ENCODE peak calls at places on chromosome 20, in five cellular contexts. V is BE2C, S is heart right ventricle, W is transverse colon, E is breast epithelium. T is an unnamed sample.

GRCh38 chr20:9359561-9360308 is 154.7 kb upstream of the LAMP5 start:
- DNase-seq in E (no peak), S (peak; percentile 24), W (peak; percentile 55), V (peak; percentile 69), T (peak; percentile 20)

GRCh38 chr20:25077610-25078169 is 4.3 kb downstream of the VSX1 start:
- DNase-seq in W (no peak), V (no peak), E (no peak), S (peak; percentile 48), T (no peak)

GRCh38 chr20:10006461-10006860 is 28.3 kb upstream of the ANKEF1 start:
- DNase-seq in E (no peak), S (no peak), W (no peak), V (no peak), T (no peak)

GRCh38 chr20:54598351-54598750 is 123.0 kb downstream of the DOK5 start:
- DNase-seq in S (no peak), V (no peak), E (no peak), W (no peak), T (no peak)

GRCh38 chr20:7926767-7927166 is 13.5 kb downstream of the HAO1 start:
- DNase-seq in E (no peak), V (no peak), W (no peak), S (no peak), T (no peak)

GRCh38 chr20:50645253-50646068 is 45.9 kb downstream of the RIPOR3 start:
- DNase-seq in V (peak; percentile 36), E (no peak), S (peak; percentile 81), W (peak; percentile 71), T (peak; percentile 91)

GRCh38 chr20:54284928-54285704 is 77.2 kb downstream of the PFDN4 start:
- DNase-seq in E (no peak), S (no peak), V (no peak), W (no peak), T (no peak)

GRCh38 chr20:21826946-21827345 is 121.5 kb downstream of the PAX1 start:
- DNase-seq in V (no peak), W (no peak), E (no peak), S (no peak), T (no peak)

GRCh38 chr20:53666144-53666543 is 72.5 kb upstream of the ZNF217 start:
- DNase-seq in W (peak; percentile 1), V (no peak), E (no peak), S (no peak), T (no peak)

GRCh38 chr20:1535420-1536175 is 21.9 kb downstream of the SIRPD start:
- DNase-seq in W (peak; percentile 13), E (no peak), S (no peak), V (no peak), T (no peak)

GRCh38 chr20:15339264-15339663 is 1001.9 kb upstream of the FLRT3 start:
- DNase-seq in V (no peak), S (no peak), E (no peak), W (no peak), T (no peak)

GRCh38 chr20:47810686-47811347 is 25.5 kb upstream of the SULF2 start:
- DNase-seq in E (no peak), V (no peak), W (no peak), S (no peak), T (no peak)

GRCh38 chr20:25356294-25356933 is 34.2 kb downstream of the ABHD12 start:
- DNase-seq in V (peak; percentile 26), E (no peak), W (no peak), S (no peak), T (peak; percentile 65)

GRCh38 chr20:60501048-60501447 is 542.8 kb downstream of the CDH26 start:
- DNase-seq in V (no peak), E (no peak), W (no peak), S (no peak), T (no peak)

GRCh38 chr20:62215020-62215990 is 4.8 kb downstream of the HRH3 start:
- DNase-seq in V (no peak), W (no peak), S (no peak), E (no peak), T (no peak)

GRCh38 chr20:61252601-61253263 is 671 bp downstream of the CDH4 start:
- DNase-seq in E (no peak), W (no peak), S (no peak), V (peak; percentile 25), T (peak; percentile 81)

GRCh38 chr20:51156796-51157119 is 133.9 kb upstream of the KCNG1 start:
- DNase-seq in V (no peak), S (no peak), W (no peak), E (no peak), T (no peak)

GRCh38 chr20:43853918-43854317 is 60.7 kb upstream of the TOX2 start:
- DNase-seq in E (no peak), W (no peak), S (no peak), V (no peak), T (no peak)

GRCh38 chr20:31560900-31561598 is 44.0 kb upstream of the ID1 start:
- DNase-seq in V (no peak), W (peak; percentile 41), E (no peak), S (no peak), T (no peak)

GRCh38 chr20:34570859-34571306 is 12.4 kb downstream of the MAP1LC3A start:
- DNase-seq in S (no peak), W (no peak), V (no peak), E (no peak), T (no peak)

GRCh38 chr20:61370841-61371303 is 118.8 kb downstream of the CDH4 start:
- DNase-seq in W (no peak), E (no peak), S (no peak), V (no peak), T (no peak)

GRCh38 chr20:62141397-62142251 is 1.6 kb downstream of the PSMA7 start:
- DNase-seq in V (no peak), S (no peak), W (no peak), E (no peak), T (peak; percentile 80)

GRCh38 chr20:46246527-46246926 is 61.8 kb downstream of the CDH22 start:
- DNase-seq in S (no peak), W (no peak), E (no peak), V (no peak), T (peak; percentile 63)

GRCh38 chr20:9021699-9022098 is 47.2 kb upstream of the PLCB4 start:
- DNase-seq in V (no peak), E (no peak), S (no peak), W (no peak), T (peak; percentile 36)

GRCh38 chr20:5602346-5602745 is 147.9 kb upstream of the SHLD1 start:
- DNase-seq in V (no peak), E (no peak), W (no peak), S (no peak), T (no peak)

GRCh38 chr20:5608104-5608447 is 142.1 kb upstream of the SHLD1 start:
- DNase-seq in S (no peak), V (no peak), W (no peak), E (no peak), T (no peak)

GRCh38 chr20:5608448-5609161 is 141.6 kb upstream of the SHLD1 start:
- DNase-seq in E (no peak), S (no peak), V (peak; percentile 15), W (no peak), T (no peak)

GRCh38 chr20:5600982-5601381 is 149.2 kb upstream of the SHLD1 start:
- DNase-seq in S (no peak), E (no peak), V (no peak), W (no peak), T (no peak)

GRCh38 chr20:5606347-5606746 is 143.9 kb upstream of the SHLD1 start:
- DNase-seq in S (no peak), V (no peak), W (no peak), E (no peak), T (no peak)
- H3K4me3 ChIP-seq in S (no peak overlapping the region), V (no peak overlapping the region), W (no peak overlapping the region), E (peak overlapping the region; percentile 14), T (no peak overlapping the region)

GRCh38 chr20:3890410-3890751 is 1.2 kb downstream of the PANK2 start:
- DNase-seq in V (no peak), S (no peak), W (no peak), E (no peak), T (no peak)

GRCh38 chr20:3885711-3886110 is 3.5 kb upstream of the PANK2 start:
- DNase-seq in E (no peak), W (no peak), S (no peak), V (no peak), T (no peak)

GRCh38 chr20:3889489-3890409 is 562 bp downstream of the PANK2 start:
- DNase-seq in S (peak; percentile 48), W (peak; percentile 50), E (no peak), V (peak; percentile 59), T (peak; percentile 74)

GRCh38 chr20:3888622-3889488 is at the start of gene PANK2:
- DNase-seq in W (peak; percentile 99), V (peak; percentile 99), E (peak; percentile 99), S (peak; percentile 100), T (peak; percentile 99)

DNA sequence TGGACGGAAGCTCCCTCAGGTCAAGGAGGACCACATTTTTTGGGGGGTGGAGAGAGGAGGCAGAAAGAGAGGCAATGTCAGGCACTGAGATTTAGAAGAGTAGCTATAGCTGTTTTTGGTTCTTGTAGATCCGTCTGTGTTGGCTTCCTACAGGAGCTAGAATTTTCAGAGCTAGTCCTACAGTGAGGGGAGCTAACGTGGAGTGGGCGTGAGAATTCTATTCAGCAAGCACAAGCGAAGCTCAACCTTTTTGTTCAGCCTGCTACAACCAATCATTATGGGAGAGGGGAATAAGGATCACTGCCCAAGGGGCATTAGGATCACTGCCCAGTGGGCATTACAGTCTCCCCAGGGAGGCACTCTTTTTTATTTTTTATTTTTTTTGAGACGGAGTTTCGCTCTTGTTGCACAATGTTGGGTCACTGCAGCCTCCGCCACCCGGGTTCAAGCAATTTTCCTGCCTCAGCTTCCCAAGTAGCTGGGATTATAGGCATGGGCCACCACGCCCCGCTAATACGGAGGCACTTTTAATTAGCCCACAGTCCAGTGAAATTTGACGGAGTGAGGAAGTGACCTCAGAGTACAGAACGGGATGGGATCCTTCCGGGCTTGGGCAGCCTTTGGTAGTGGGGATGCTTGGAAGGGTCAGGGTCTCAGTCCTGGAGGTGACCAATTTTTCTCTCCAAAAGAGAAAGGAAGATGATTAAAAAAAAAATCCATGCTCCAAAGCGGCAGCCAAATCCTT is 1.1 kb upstream of the PANK2 start:
- DNase-seq in E (no peak), V (no peak), S (no peak), W (peak; percentile 25), T (peak; percentile 35)
- H3K36me3 ChIP-seq in E (no peaks in the 10 kb centered on the region), V (peaks cover 21% of the 10 kb centered on the region), S (no peaks in the 10 kb centered on the region), W (no peaks in the 10 kb centered on the region), T (peaks cover 1% of the 10 kb centered on the region)

GRCh38 chr20:57292611-57293010 is 26.2 kb upstream of the BMP7 start:
- DNase-seq in E (no peak), W (no peak), S (no peak), V (no peak), T (no peak)
- H3K27me3 ChIP-seq in E (no peaks in the 10 kb centered on the region), W (peaks cover 9% of the 10 kb centered on the region), S (peaks cover 31% of the 10 kb centered on the region), V (peaks cover 5% of the 10 kb centered on the region), T (no peaks in the 10 kb centered on the region)

DNA sequence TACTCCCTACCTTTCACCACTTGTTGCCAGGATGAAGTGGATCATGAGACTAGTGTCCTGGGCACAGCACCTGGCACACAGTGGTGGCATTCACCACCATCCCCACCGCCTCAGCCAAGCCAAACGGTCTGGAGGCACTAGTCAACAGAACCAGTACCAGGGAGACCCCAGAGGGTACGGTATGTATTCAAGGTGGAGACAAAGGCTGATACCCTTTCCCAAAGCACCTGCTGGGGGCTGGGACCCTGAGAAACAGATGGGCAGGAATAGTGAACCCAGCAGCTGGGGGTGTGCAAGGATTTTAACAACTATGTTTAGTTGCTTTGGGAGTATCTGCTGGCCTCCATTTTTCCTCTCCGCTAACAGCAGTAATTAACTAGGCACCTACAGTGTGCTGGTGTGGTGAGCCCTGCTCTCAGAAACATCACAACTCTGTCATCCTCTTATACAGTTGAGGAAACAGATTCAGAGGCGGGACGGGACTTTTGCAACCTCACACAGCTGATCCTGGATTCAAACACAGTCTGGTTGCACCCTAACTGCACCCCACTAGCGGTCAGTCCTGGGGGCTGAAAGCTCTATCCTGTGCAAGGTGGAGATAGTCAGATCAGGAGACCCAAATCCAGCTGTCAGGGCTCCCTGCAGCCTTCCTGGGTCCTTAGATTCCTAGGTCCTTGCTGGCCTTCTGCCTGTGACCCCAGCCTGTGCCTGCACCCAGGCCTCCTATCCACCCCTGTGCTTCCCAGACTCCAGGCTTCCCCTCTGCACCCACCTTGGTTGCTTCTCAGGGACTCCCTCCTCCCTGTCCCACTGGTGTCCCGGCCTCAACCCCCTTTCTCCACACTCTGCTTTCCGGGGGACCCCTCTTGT is 1.2 kb downstream of the SNTA1 start:
- DNase-seq in W (peak; percentile 11), S (no peak), V (no peak), E (no peak), T (peak; percentile 31)
- H3K4me3 ChIP-seq in W (peak overlapping the region; percentile 63), S (peak overlapping the region; percentile 70), V (peak overlapping the region; percentile 73), E (peak overlapping the region; percentile 92), T (peak overlapping the region; percentile 44)

T was measured in H7.